ENCODE peak calls at places on chromosome 10, in five cellular contexts. One of them, this sample, is unnamed.

GRCh38 chr10:125060851-125061556 is 99.4 kb downstream of the CTBP2 start:
- DNase-seq in astrocyte of the spinal cord: peak; percentile 93
- DNase-seq in GM10248: peak; percentile 49
- DNase-seq in WERI-Rb-1: peak; percentile 74
- DNase-seq in pons: peak; percentile 91
- DNase-seq in this sample: peak; percentile 84

GRCh38 chr10:70561051-70561450 is 41.5 kb downstream of the PRF1 start:
- DNase-seq in astrocyte of the spinal cord: peak; percentile 31
- DNase-seq in GM10248: no peak
- DNase-seq in WERI-Rb-1: no peak
- DNase-seq in pons: no peak
- DNase-seq in this sample: peak; percentile 64

GRCh38 chr10:110765513-110766375 is 106.0 kb upstream of the PDCD4 start:
- DNase-seq in astrocyte of the spinal cord: peak; percentile 30
- DNase-seq in GM10248: no peak
- DNase-seq in WERI-Rb-1: no peak
- DNase-seq in pons: no peak
- DNase-seq in this sample: peak; percentile 21

GRCh38 chr10:118730699-118731456 is 23.9 kb downstream of the CACUL1 start:
- DNase-seq in astrocyte of the spinal cord: no peak
- DNase-seq in GM10248: no peak
- DNase-seq in WERI-Rb-1: no peak
- DNase-seq in pons: no peak
- DNase-seq in this sample: no peak

GRCh38 chr10:123909866-123910265 is 18.3 kb upstream of the CPXM2 start:
- DNase-seq in astrocyte of the spinal cord: no peak
- DNase-seq in GM10248: no peak
- DNase-seq in WERI-Rb-1: no peak
- DNase-seq in pons: no peak
- DNase-seq in this sample: no peak

GRCh38 chr10:75176046-75176445 is 34.5 kb upstream of the VDAC2 start:
- DNase-seq in astrocyte of the spinal cord: no peak
- DNase-seq in GM10248: no peak
- DNase-seq in WERI-Rb-1: no peak
- DNase-seq in pons: no peak
- DNase-seq in this sample: no peak

GRCh38 chr10:114874827-114875541 is 53.4 kb downstream of the FHIP2A start:
- DNase-seq in astrocyte of the spinal cord: peak; percentile 75
- DNase-seq in GM10248: peak; percentile 28
- DNase-seq in WERI-Rb-1: peak; percentile 42
- DNase-seq in pons: peak; percentile 25
- DNase-seq in this sample: peak; percentile 82

GRCh38 chr10:54342058-54342457 is 459.0 kb downstream of the PCDH15 start:
- DNase-seq in astrocyte of the spinal cord: no peak
- DNase-seq in GM10248: no peak
- DNase-seq in WERI-Rb-1: no peak
- DNase-seq in pons: no peak
- DNase-seq in this sample: no peak

GRCh38 chr10:102312683-102313082 is 67.4 kb downstream of the GBF1 start:
- DNase-seq in astrocyte of the spinal cord: peak; percentile 45
- DNase-seq in GM10248: no peak
- DNase-seq in WERI-Rb-1: no peak
- DNase-seq in pons: no peak
- DNase-seq in this sample: no peak

GRCh38 chr10:97999909-98000248 is 30.5 kb downstream of the CRTAC1 start:
- DNase-seq in astrocyte of the spinal cord: no peak
- DNase-seq in GM10248: no peak
- DNase-seq in WERI-Rb-1: no peak
- DNase-seq in pons: no peak
- DNase-seq in this sample: no peak

GRCh38 chr10:44992732-44993225 is 7.9 kb upstream of the ZNF22 start:
- DNase-seq in astrocyte of the spinal cord: no peak
- DNase-seq in GM10248: no peak
- DNase-seq in WERI-Rb-1: no peak
- DNase-seq in pons: no peak
- DNase-seq in this sample: no peak

GRCh38 chr10:94042001-94042813 is 48.5 kb downstream of the PLCE1 start:
- DNase-seq in astrocyte of the spinal cord: peak; percentile 89
- DNase-seq in GM10248: no peak
- DNase-seq in WERI-Rb-1: no peak
- DNase-seq in pons: no peak
- DNase-seq in this sample: peak; percentile 4

GRCh38 chr10:89062861-89063260 is 72.3 kb downstream of the FAS start:
- DNase-seq in astrocyte of the spinal cord: peak; percentile 27
- DNase-seq in GM10248: no peak
- DNase-seq in WERI-Rb-1: no peak
- DNase-seq in pons: no peak
- DNase-seq in this sample: peak; percentile 28

GRCh38 chr10:102017295-102017694 is 38.7 kb downstream of the ARMH3 start:
- DNase-seq in astrocyte of the spinal cord: no peak
- DNase-seq in GM10248: no peak
- DNase-seq in WERI-Rb-1: no peak
- DNase-seq in pons: no peak
- DNase-seq in this sample: no peak

GRCh38 chr10:132427071-132427771 is 30.2 kb downstream of the PWWP2B start:
- DNase-seq in astrocyte of the spinal cord: no peak
- DNase-seq in GM10248: no peak
- DNase-seq in WERI-Rb-1: no peak
- DNase-seq in pons: no peak
- DNase-seq in this sample: no peak

GRCh38 chr10:59362991-59363390 is 642 bp upstream of the FAM13C start:
- DNase-seq in astrocyte of the spinal cord: peak; percentile 57
- DNase-seq in GM10248: no peak
- DNase-seq in WERI-Rb-1: peak; percentile 66
- DNase-seq in pons: peak; percentile 88
- DNase-seq in this sample: peak; percentile 52

GRCh38 chr10:6195376-6195775 is 7.4 kb upstream of the PFKFB3 start:
- DNase-seq in astrocyte of the spinal cord: peak; percentile 81
- DNase-seq in GM10248: no peak
- DNase-seq in WERI-Rb-1: no peak
- DNase-seq in pons: no peak
- DNase-seq in this sample: no peak

GRCh38 chr10:60943372-60944158 is 420 bp downstream of the RHOBTB1 start:
- DNase-seq in astrocyte of the spinal cord: peak; percentile 75
- DNase-seq in GM10248: peak; percentile 17
- DNase-seq in WERI-Rb-1: peak; percentile 81
- DNase-seq in pons: peak; percentile 72
- DNase-seq in this sample: peak; percentile 69

GRCh38 chr10:47318706-47319105 is 3.5 kb upstream of the GDF2 start:
- DNase-seq in astrocyte of the spinal cord: no peak
- DNase-seq in GM10248: no peak
- DNase-seq in WERI-Rb-1: no peak
- DNase-seq in pons: no peak
- DNase-seq in this sample: peak; percentile 41

GRCh38 chr10:54985732-54986131 is 184.7 kb upstream of the PCDH15 start:
- DNase-seq in astrocyte of the spinal cord: peak; percentile 10
- DNase-seq in GM10248: no peak
- DNase-seq in WERI-Rb-1: no peak
- DNase-seq in pons: peak; percentile 6
- DNase-seq in this sample: peak; percentile 18

GRCh38 chr10:368579-369255 is 233.5 kb downstream of the ZMYND11 start:
- DNase-seq in astrocyte of the spinal cord: no peak
- DNase-seq in GM10248: no peak
- DNase-seq in WERI-Rb-1: no peak
- DNase-seq in pons: no peak
- DNase-seq in this sample: no peak

GRCh38 chr10:615583-616152 is 73.8 kb downstream of the DIP2C start:
- DNase-seq in astrocyte of the spinal cord: peak; percentile 89
- DNase-seq in GM10248: no peak
- DNase-seq in WERI-Rb-1: no peak
- DNase-seq in pons: peak; percentile 44
- DNase-seq in this sample: no peak

GRCh38 chr10:22792161-22792560 is 77.8 kb upstream of the PIP4K2A start:
- DNase-seq in astrocyte of the spinal cord: no peak
- DNase-seq in GM10248: no peak
- DNase-seq in WERI-Rb-1: no peak
- DNase-seq in pons: no peak
- DNase-seq in this sample: no peak

GRCh38 chr10:49152663-49153062 is 18.8 kb upstream of the FAM170B start:
- DNase-seq in astrocyte of the spinal cord: no peak
- DNase-seq in GM10248: no peak
- DNase-seq in WERI-Rb-1: no peak
- DNase-seq in pons: no peak
- DNase-seq in this sample: no peak